ENCODE peak calls at places on chromosomes 16 and 17, in ten cellular contexts. N is kidney glomerular epithelial cell; W is stomach; V is GM06990; U is SW 1271; E is cardiac fibroblast; S is left ventricle myocardium inferior; R is lung; B is naive thymus-derived CD8-positive, alpha-beta T cell; J is T-cell. I is an unnamed sample.

GRCh38 chr16:4515611-4516233 is 22.9 kb downstream of the CDIP1 start:
- DNase-seq in U (no peak), R (no peak), J (no peak), V (no peak), B (no peak), W (no peak), E (peak; percentile 36), N (no peak), S (no peak), I (peak; percentile 94)

GRCh38 chr17:63433746-63434591 is 12.1 kb downstream of the CYB561 start:
- DNase-seq in R (peak; percentile 52), N (no peak), U (no peak), J (no peak), S (peak; percentile 89), B (no peak), V (no peak), E (peak; percentile 95), W (peak; percentile 87), I (no peak)

GRCh38 chr17:1958134-1958881 is 66.8 kb downstream of the RTN4RL1 start:
- DNase-seq in N (no peak), W (no peak), R (no peak), V (no peak), E (no peak), J (no peak), U (no peak), B (no peak), S (no peak), I (no peak)

GRCh38 chr17:41748275-41748674 is 13.8 kb upstream of the HAP1 start:
- DNase-seq in W (no peak), E (no peak), J (no peak), S (no peak), B (no peak), R (no peak), V (no peak), U (no peak), N (no peak), I (no peak)

GRCh38 chr17:41734139-41734948 is at the start of gene HAP1:
- DNase-seq in R (no peak), V (no peak), S (no peak), E (peak; percentile 28), U (no peak), W (peak; percentile 27), N (no peak), J (no peak), B (no peak), I (no peak)

GRCh38 chr17:49522329-49522890 is 27.3 kb downstream of the NGFR start:
- DNase-seq in J (no peak), R (no peak), B (no peak), V (no peak), E (no peak), N (no peak), W (no peak), S (no peak), U (no peak), I (no peak)

GRCh38 chr16:88736088-88736487 is 29.8 kb downstream of the CTU2 start:
- DNase-seq in B (no peak), N (no peak), W (no peak), U (no peak), R (no peak), E (no peak), S (no peak), J (no peak), V (no peak), I (no peak)

GRCh38 chr16:89112377-89113151 is 18.9 kb downstream of the ACSF3 start:
- DNase-seq in J (no peak), N (no peak), B (no peak), V (no peak), R (no peak), S (peak; percentile 3), W (no peak), U (no peak), E (no peak), I (no peak)

GRCh38 chr16:2003827-2004641 is 5.6 kb downstream of the ZNF598 start:
- DNase-seq in E (peak; percentile 87), S (peak; percentile 90), R (peak; percentile 90), J (peak; percentile 79), B (peak; percentile 81), V (peak; percentile 86), U (no peak), N (peak; percentile 49), W (peak; percentile 94), I (peak; percentile 69)

GRCh38 chr17:77237232-77238008 is 96.7 kb downstream of the SEC14L1 start:
- DNase-seq in R (no peak), U (no peak), E (no peak), J (no peak), B (no peak), V (no peak), N (no peak), S (no peak), W (no peak), I (no peak)

GRCh38 chr16:24346734-24347133 is 90.6 kb downstream of the CACNG3 start:
- DNase-seq in B (no peak), J (no peak), E (no peak), W (no peak), N (no peak), U (no peak), V (no peak), S (no peak), R (no peak), I (no peak)

GRCh38 chr16:65975049-65975708 is 391.3 kb upstream of the CDH5 start:
- DNase-seq in U (no peak), J (no peak), W (no peak), N (no peak), V (no peak), S (no peak), E (peak; percentile 72), R (no peak), B (no peak), I (no peak)

GRCh38 chr17:76558210-76559095 is 18.6 kb downstream of the PRCD start:
- DNase-seq in B (no peak), V (no peak), J (no peak), R (no peak), N (no peak), U (no peak), E (peak; percentile 53), S (no peak), W (no peak), I (no peak)

GRCh38 chr17:81566461-81567126 is 14.4 kb upstream of the FAAP100 start:
- DNase-seq in V (no peak), J (no peak), U (peak; percentile 68), R (peak; percentile 57), E (peak; percentile 97), W (peak; percentile 84), B (no peak), N (peak; percentile 100), S (peak; percentile 61), I (peak; percentile 63)

GRCh38 chr16:3874242-3874641 is 6.3 kb downstream of the CREBBP start:
- DNase-seq in E (no peak), B (no peak), S (no peak), N (no peak), R (no peak), U (no peak), J (no peak), V (no peak), W (no peak), I (no peak)

GRCh38 chr16:52455549-52456277 is 91.2 kb downstream of the TOX3 start:
- DNase-seq in R (no peak), U (no peak), E (no peak), W (no peak), B (no peak), N (no peak), V (no peak), S (no peak), J (no peak), I (no peak)

GRCh38 chr16:1363501-1364041 is 11.8 kb downstream of the GNPTG start:
- DNase-seq in S (peak; percentile 52), B (peak; percentile 70), J (no peak), V (peak; percentile 69), R (peak; percentile 58), N (no peak), W (peak; percentile 77), E (peak; percentile 44), U (no peak), I (peak; percentile 65)

GRCh38 chr16:10541396-10541795 is 39.0 kb downstream of the EMP2 start:
- DNase-seq in E (no peak), U (no peak), B (no peak), V (no peak), J (no peak), N (no peak), W (no peak), R (no peak), S (peak; percentile 33), I (no peak)

GRCh38 chr16:21663889-21664647 is at the start of gene OTOA:
- DNase-seq in W (no peak), U (no peak), J (no peak), N (no peak), V (peak; percentile 40), E (no peak), S (no peak), R (no peak), B (peak; percentile 36), I (no peak)

I was measured in dermis microvascular lymphatic vessel endothelial cell.